ENCODE peak calls at places on chromosomes 13 and 19, in eight cellular contexts. W is nephron progenitor cell, L is body of pancreas, V is suprapubic skin, A is HFF-Myc, H is fibroblast of pulmonary artery, U is B cell, J is fibroblast of mammary gland. C is an unnamed sample.

GRCh38 chr13:99256709-99257108 is 1.5 kb downstream of the GPR18 start:
- DNase-seq in A (no peak), U (no peak), J (peak), L (no peak), W (no peak), V (no peak), H (peak), C (no peak)

GRCh38 chr13:45584816-45585215 is 30.7 kb downstream of the ERICH6B start:
- DNase-seq in J (peak), U (no peak), H (no peak), V (no peak), A (no peak), W (no peak), L (no peak), C (peak)

GRCh38 chr19:45879055-45879454 is 6.9 kb downstream of the IRF2BP1 start:
- DNase-seq in V (no peak), H (no peak), J (no peak), A (no peak), L (peak), W (no peak), U (no peak), C (no peak)

GRCh38 chr13:107867701-107868661 is 347.4 kb downstream of the LIG4 start:
- DNase-seq in V (no peak), A (no peak), W (peak), H (peak), U (peak), J (peak), L (peak), C (no peak)

GRCh38 chr13:112172017-112172416 is 105.1 kb downstream of the SOX1 start:
- DNase-seq in H (no peak), U (no peak), A (no peak), V (peak), J (no peak), L (no peak), W (no peak), C (no peak)

GRCh38 chr19:40223135-40223822 is 3.2 kb downstream of the CCNP start:
- DNase-seq in L (no peak), W (no peak), U (peak), H (no peak), A (no peak), J (no peak), V (no peak), C (no peak)

GRCh38 chr19:45655073-45655472 is 12.9 kb upstream of the GIPR start:
- DNase-seq in H (no peak), A (no peak), U (no peak), V (no peak), J (no peak), L (no peak), W (no peak), C (no peak)

GRCh38 chr13:43132228-43132627 is 108.8 kb downstream of the DNAJC15 start:
- DNase-seq in L (peak), A (no peak), J (peak), H (peak), W (no peak), V (no peak), U (peak), C (peak)

GRCh38 chr13:73065665-73066350 is 7.0 kb downstream of the KLF5 start:
- DNase-seq in U (no peak), L (peak), W (no peak), A (no peak), V (no peak), J (no peak), H (no peak), C (no peak)

GRCh38 chr13:51113186-51113881 is 2.3 kb upstream of the C13orf42 start:
- DNase-seq in U (no peak), V (no peak), L (no peak), H (no peak), A (no peak), J (no peak), W (no peak), C (no peak)

GRCh38 chr13:25207291-25207690 is 35.2 kb upstream of the AMER2 start:
- DNase-seq in W (no peak), H (no peak), V (no peak), U (no peak), J (peak), L (no peak), A (no peak), C (no peak)

GRCh38 chr13:29958476-29958875 is 108.1 kb upstream of the UBL3 start:
- DNase-seq in A (no peak), L (no peak), U (no peak), V (no peak), J (no peak), H (no peak), W (no peak), C (no peak)

GRCh38 chr13:70162141-70162540 is 53.9 kb upstream of the KLHL1 start:
- DNase-seq in A (no peak), W (no peak), U (no peak), L (no peak), H (no peak), J (no peak), V (no peak), C (no peak)

GRCh38 chr19:6062274-6062673 is 48.0 kb downstream of the RFX2 start:
- DNase-seq in U (no peak), J (peak), W (no peak), A (no peak), V (peak), L (peak), H (peak), C (no peak)

GRCh38 chr13:28579334-28579733 is 79.6 kb upstream of the POMP start:
- DNase-seq in U (no peak), V (no peak), A (no peak), L (no peak), H (no peak), W (peak), J (peak), C (no peak)

GRCh38 chr13:98293103-98293502 is 116.0 kb upstream of the RNF113B start:
- DNase-seq in W (no peak), U (no peak), H (no peak), L (peak), V (no peak), A (no peak), J (no peak), C (no peak)

DNA sequence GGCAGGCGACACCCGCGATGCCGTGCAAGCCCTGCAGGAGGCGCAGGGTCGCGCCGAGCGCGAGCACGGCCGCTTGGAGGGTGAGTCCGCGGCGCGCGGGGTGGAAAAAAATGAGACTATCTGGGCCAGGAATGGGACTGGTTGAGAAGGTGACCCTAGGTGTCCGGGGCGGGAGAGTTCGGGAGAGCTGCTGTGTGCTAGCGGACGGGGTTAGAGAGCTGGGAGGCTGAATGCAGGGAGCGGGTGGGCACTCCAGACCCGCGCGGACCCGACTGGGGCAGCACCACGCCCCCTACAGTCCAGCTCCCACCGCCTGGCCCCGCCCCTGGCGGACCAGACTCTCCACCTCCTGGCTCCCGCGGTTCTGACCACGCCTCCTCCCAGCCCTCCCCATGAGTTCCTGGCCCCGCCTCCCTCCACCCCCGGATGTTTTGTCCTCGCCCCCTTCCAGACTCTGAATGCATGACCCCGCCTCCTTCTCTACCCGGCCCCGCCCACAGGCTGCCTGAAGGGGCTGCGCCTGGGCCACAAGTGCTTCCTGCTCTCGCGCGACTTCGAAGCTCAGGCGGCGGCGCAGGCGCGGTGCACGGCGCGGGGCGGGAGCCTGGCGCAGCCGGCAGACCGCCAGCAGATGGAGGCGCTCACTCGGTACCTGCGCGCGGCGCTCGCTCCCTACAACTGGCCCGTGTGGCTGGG is 1.5 kb downstream of the CLEC11A start:
- DNase-seq in V (peak), A (peak), W (peak), J (peak), H (peak), U (peak), L (peak), C (peak)
- TF ChIP-seq CTCF in V (peak), A (peak), W (peak), J (peak), H (peak), U (peak), L (peak), C (peak)

GRCh38 chr19:43596842-43597461 is 557 bp downstream of the ZNF576 start:
- DNase-seq in H (no peak), A (no peak), J (no peak), W (no peak), L (no peak), U (no peak), V (no peak), C (no peak)

GRCh38 chr19:43595999-43596841 is at the start of the genes IRGQ and ZNF576:
- DNase-seq in W (peak), U (peak), A (peak), V (peak), H (peak), J (peak), L (peak), C (peak)

GRCh38 chr19:43595605-43595998 is 332 bp downstream of the IRGQ start:
- DNase-seq in U (no peak), A (no peak), L (no peak), H (no peak), W (no peak), V (no peak), J (no peak), C (no peak)

GRCh38 chr19:43594081-43594697 is 1.7 kb downstream of the IRGQ start:
- DNase-seq in U (no peak), J (no peak), V (no peak), H (no peak), L (no peak), A (no peak), W (no peak), C (no peak)

DNA sequence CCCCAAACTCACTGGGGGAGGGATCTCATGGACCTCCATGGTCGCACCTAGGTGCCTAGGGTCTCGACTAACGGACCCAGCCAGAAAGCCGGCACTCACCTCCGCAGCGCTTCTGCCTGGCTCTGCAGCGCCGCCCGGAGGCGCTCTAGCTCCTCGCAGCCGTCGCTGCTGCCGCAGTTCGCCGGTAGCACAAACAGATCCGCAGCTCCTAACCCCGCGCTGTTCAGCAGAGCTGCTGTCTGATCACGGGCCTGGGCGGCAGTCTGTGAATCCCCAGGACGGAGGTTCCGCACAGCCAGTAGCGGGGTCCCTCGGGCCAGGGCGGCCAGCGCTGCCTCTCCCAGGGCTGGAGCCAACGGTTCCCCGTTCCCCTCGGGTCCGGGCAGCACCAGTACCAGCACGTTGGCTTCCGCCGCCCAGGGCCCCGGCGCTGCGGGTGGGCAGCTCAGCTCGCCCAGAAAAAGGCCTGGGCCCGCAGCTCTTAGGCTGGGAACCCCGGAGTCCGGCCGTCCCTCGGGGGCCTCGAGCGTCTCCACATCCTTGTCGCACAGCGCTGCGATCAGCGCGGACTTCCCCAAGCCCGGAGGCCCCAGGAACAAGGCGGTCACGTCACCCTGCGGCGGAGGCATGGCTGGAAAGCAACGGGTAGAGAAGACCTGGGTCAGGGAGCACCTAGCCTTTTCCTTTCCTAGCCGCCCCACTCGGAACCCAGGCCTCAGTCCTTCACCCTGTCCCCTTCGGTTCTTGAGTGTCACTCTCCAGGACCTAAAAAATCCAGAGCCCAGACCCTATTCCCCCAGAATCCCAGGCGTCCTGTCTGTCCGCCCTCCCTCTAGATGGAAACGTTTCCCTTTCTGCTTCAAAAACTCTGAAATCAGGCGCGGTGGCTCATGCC is 977 bp downstream of the IRGQ start:
- DNase-seq in W (peak), A (no peak), U (peak), L (peak), J (peak), H (peak), V (no peak), C (peak)
- TF ChIP-seq CTCF in W (peak), A (peak), U (peak), L (no peak), J (peak), H (peak), V (peak), C (peak)

GRCh38 chr19:18762125-18763023 is 28.7 kb downstream of the COMP start:
- DNase-seq in W (no peak), J (peak), H (peak), A (no peak), V (no peak), U (no peak), L (peak), C (peak)
- TF ChIP-seq CTCF in W (no peak), J (no peak), H (no peak), A (no peak), V (no peak), U (no peak), L (no peak), C (no peak)

GRCh38 chr13:94968757-94969086 is 256.4 kb upstream of the SOX21 start:
- DNase-seq in J (no peak), L (no peak), W (no peak), U (no peak), H (no peak), A (no peak), V (no peak), C (no peak)

GRCh38 chr13:94967183-94968039 is 255.1 kb upstream of the SOX21 start:
- DNase-seq in V (no peak), L (no peak), H (peak), A (no peak), W (peak), J (no peak), U (no peak), C (peak)

GRCh38 chr13:94972262-94972661 is 259.9 kb upstream of the SOX21 start:
- DNase-seq in W (no peak), L (no peak), V (no peak), J (no peak), A (no peak), U (no peak), H (no peak), C (no peak)

GRCh38 chr13:94966380-94966779 is 254.0 kb upstream of the SOX21 start:
- DNase-seq in V (no peak), L (no peak), A (no peak), J (no peak), W (no peak), U (no peak), H (no peak), C (no peak)

DNA sequence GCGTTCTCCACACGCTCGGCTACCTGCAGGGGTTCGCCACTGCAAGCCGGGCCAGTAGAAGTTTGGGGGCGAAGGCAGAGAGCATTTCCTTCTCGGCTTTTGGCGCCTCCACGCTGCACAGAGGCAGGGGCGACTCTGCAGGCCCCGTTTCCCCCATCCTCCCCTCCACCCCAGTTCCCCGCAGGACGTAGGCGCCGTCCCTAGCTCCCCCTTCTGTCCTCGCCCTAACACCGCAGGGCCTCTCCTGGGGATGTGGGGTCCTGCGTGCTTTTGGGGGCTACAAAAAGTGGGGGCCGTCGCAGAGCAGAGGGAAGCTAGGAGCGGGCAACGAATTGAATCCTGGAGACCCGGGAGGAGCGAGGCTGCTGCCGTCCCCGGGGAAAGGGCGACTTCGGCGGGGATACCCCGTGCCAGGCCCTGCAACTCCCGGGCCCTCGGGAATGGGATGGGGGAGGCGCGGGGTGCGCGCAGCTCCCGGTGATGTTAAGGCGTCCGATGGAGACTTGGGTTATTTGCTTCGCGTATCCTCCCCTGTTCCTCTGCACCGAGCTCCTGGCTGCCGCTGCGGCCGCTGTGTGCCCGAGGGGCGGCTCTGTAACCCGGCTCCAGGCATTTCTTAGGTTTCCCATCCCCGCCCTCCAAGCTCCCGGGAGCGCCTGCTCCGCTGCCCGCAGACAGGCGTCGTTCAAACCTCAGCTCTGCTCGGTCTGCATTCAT is 255.9 kb upstream of the SOX21 start:
- DNase-seq in J (no peak), V (no peak), A (no peak), W (peak), L (no peak), U (no peak), H (no peak), C (no peak)
- TF ChIP-seq CTCF in J (no peak), V (no peak), A (no peak), W (no peak), L (no peak), U (no peak), H (no peak), C (no peak)

C was measured in MCF 10A.